ENCODE peak calls at places on chromosomes 2 and 18, in five cellular contexts. N is LoVo, X is T-helper 1 cell, S is lower lobe of right lung, Q is B cell. A is an unnamed sample.

GRCh38 chr2:197306691-197307030 is 3.9 kb downstream of the ANKRD44 start:
- DNase-seq in N (no peak), X (no peak), S (peak; percentile 55), Q (no peak), A (no peak)

GRCh38 chr2:166900700-166901099 is 12.4 kb downstream of the XIRP2 start:
- DNase-seq in N (no peak), X (no peak), S (no peak), Q (no peak), A (no peak)

GRCh38 chr2:178194600-178195389 is 483 bp downstream of the OSBPL6 start:
- DNase-seq in N (peak; percentile 13), X (no peak), S (peak; percentile 49), Q (peak; percentile 10), A (peak; percentile 34)

GRCh38 chr2:238789317-238789806 is 58.5 kb upstream of the TWIST2 start:
- DNase-seq in N (no peak), X (no peak), S (no peak), Q (no peak), A (no peak)

GRCh38 chr2:190640124-190640523 is 8.8 kb upstream of the NAB1 start:
- DNase-seq in N (no peak), X (no peak), S (no peak), Q (no peak), A (no peak)

GRCh38 chr2:69789129-69789528 is 40.3 kb upstream of the GMCL1 start:
- DNase-seq in N (no peak), X (no peak), S (no peak), Q (peak; percentile 19), A (no peak)

GRCh38 chr2:46545015-46545839 is 65.9 kb downstream of the TMEM247 start:
- DNase-seq in N (no peak), X (no peak), S (no peak), Q (peak; percentile 46), A (no peak)

GRCh38 chr18:26442139-26442538 is 106.2 kb downstream of the KCTD1 start:
- DNase-seq in N (no peak), X (no peak), S (no peak), Q (no peak), A (no peak)

GRCh38 chr2:54601339-54601738 is 122.1 kb upstream of the EML6 start:
- DNase-seq in N (no peak), X (no peak), S (no peak), Q (no peak), A (no peak)

GRCh38 chr2:55019547-55020258 is 30.5 kb downstream of the RTN4 start:
- DNase-seq in N (no peak), X (no peak), S (no peak), Q (peak; percentile 38), A (no peak)

A was measured in colonic mucosa.